ENCODE peak calls at places on chromosomes 11 and 22, in five cellular contexts. One of them, this sample, is unnamed.

GRCh38 chr11:120108154-120108784 is 29.6 kb downstream of the TRIM29 start:
- DNase-seq in T-helper 1 cell: no peak
- DNase-seq in AML-193: peak
- DNase-seq in GOT3: no peak
- DNase-seq in AG04450: peak
- DNase-seq in this sample: peak

GRCh38 chr11:2314525-2315394 is 12.9 kb downstream of the TSPAN32 start:
- DNase-seq in GOT3: no peak
- DNase-seq in T-helper 1 cell: no peak
- DNase-seq in AG04450: peak
- DNase-seq in AML-193: no peak
- DNase-seq in this sample: no peak

GRCh38 chr11:92087916-92088537 is 136.6 kb upstream of the FAT3 start:
- DNase-seq in AG04450: no peak
- DNase-seq in T-helper 1 cell: no peak
- DNase-seq in GOT3: no peak
- DNase-seq in AML-193: no peak
- DNase-seq in this sample: no peak

GRCh38 chr11:74577624-74578396 is 14.6 kb upstream of the POLD3 start:
- DNase-seq in AG04450: no peak
- DNase-seq in GOT3: no peak
- DNase-seq in T-helper 1 cell: no peak
- DNase-seq in AML-193: no peak
- DNase-seq in this sample: no peak

GRCh38 chr11:113023228-113023627 is 62.0 kb downstream of the NCAM1 start:
- DNase-seq in AML-193: no peak
- DNase-seq in AG04450: no peak
- DNase-seq in T-helper 1 cell: no peak
- DNase-seq in GOT3: no peak
- DNase-seq in this sample: no peak

GRCh38 chr11:3225159-3225758 is 6.6 kb upstream of the MRGPRG start:
- DNase-seq in AG04450: no peak
- DNase-seq in GOT3: no peak
- DNase-seq in AML-193: no peak
- DNase-seq in T-helper 1 cell: no peak
- DNase-seq in this sample: no peak

GRCh38 chr11:112425121-112425520 is 164.5 kb upstream of the PLET1 start:
- DNase-seq in AG04450: no peak
- DNase-seq in GOT3: no peak
- DNase-seq in AML-193: no peak
- DNase-seq in T-helper 1 cell: no peak
- DNase-seq in this sample: no peak

GRCh38 chr11:119970566-119970965 is 167.3 kb downstream of the TRIM29 start:
- DNase-seq in GOT3: no peak
- DNase-seq in AML-193: no peak
- DNase-seq in AG04450: no peak
- DNase-seq in T-helper 1 cell: no peak
- DNase-seq in this sample: no peak

GRCh38 chr22:29325785-29326315 is 10.4 kb upstream of the RASL10A start:
- DNase-seq in AML-193: no peak
- DNase-seq in GOT3: no peak
- DNase-seq in AG04450: no peak
- DNase-seq in T-helper 1 cell: no peak
- DNase-seq in this sample: no peak

GRCh38 chr11:120775986-120776682 is 247.8 kb upstream of the TBCEL start:
- DNase-seq in T-helper 1 cell: no peak
- DNase-seq in GOT3: no peak
- DNase-seq in AML-193: no peak
- DNase-seq in AG04450: no peak
- DNase-seq in this sample: no peak

GRCh38 chr11:2563216-2564007 is 118.6 kb downstream of the KCNQ1 start:
- DNase-seq in GOT3: no peak
- DNase-seq in AG04450: no peak
- DNase-seq in AML-193: no peak
- DNase-seq in T-helper 1 cell: no peak
- DNase-seq in this sample: no peak

GRCh38 chr11:19777032-19777341 is 64.3 kb downstream of the NAV2 start:
- DNase-seq in AG04450: no peak
- DNase-seq in T-helper 1 cell: no peak
- DNase-seq in GOT3: no peak
- DNase-seq in AML-193: no peak
- DNase-seq in this sample: no peak

GRCh38 chr11:111403021-111403725 is 24.1 kb upstream of the POU2AF1 start:
- DNase-seq in GOT3: no peak
- DNase-seq in T-helper 1 cell: no peak
- DNase-seq in AG04450: no peak
- DNase-seq in AML-193: no peak
- DNase-seq in this sample: no peak

GRCh38 chr11:93512073-93512475 is 31.1 kb downstream of the SMCO4 start:
- DNase-seq in AML-193: no peak
- DNase-seq in AG04450: no peak
- DNase-seq in T-helper 1 cell: no peak
- DNase-seq in GOT3: no peak
- DNase-seq in this sample: no peak

GRCh38 chr11:110850846-110851245 is 138.6 kb upstream of the ARHGAP20 start:
- DNase-seq in T-helper 1 cell: no peak
- DNase-seq in AML-193: no peak
- DNase-seq in GOT3: no peak
- DNase-seq in AG04450: no peak
- DNase-seq in this sample: no peak

GRCh38 chr11:107916671-107917241 is 11.5 kb upstream of the RAB39A start:
- DNase-seq in T-helper 1 cell: no peak
- DNase-seq in AML-193: peak
- DNase-seq in AG04450: no peak
- DNase-seq in GOT3: no peak
- DNase-seq in this sample: no peak

GRCh38 chr22:41354979-41355378 is 26.8 kb upstream of the TEF start:
- DNase-seq in GOT3: no peak
- DNase-seq in T-helper 1 cell: no peak
- DNase-seq in AML-193: no peak
- DNase-seq in AG04450: no peak
- DNase-seq in this sample: no peak

GRCh38 chr11:33897761-33898403 is 6.0 kb upstream of the LMO2 start:
- DNase-seq in AG04450: no peak
- DNase-seq in T-helper 1 cell: no peak
- DNase-seq in AML-193: no peak
- DNase-seq in GOT3: no peak
- DNase-seq in this sample: no peak

GRCh38 chr11:20438637-20439036 is 51.1 kb downstream of the PRMT3 start:
- DNase-seq in T-helper 1 cell: no peak
- DNase-seq in AML-193: no peak
- DNase-seq in GOT3: no peak
- DNase-seq in AG04450: no peak
- DNase-seq in this sample: no peak

GRCh38 chr11:62401781-62402180 is 17.1 kb upstream of the SCGB1A1 start:
- DNase-seq in T-helper 1 cell: no peak
- DNase-seq in AML-193: no peak
- DNase-seq in GOT3: no peak
- DNase-seq in AG04450: no peak
- DNase-seq in this sample: no peak

GRCh38 chr11:125955856-125956255 is 10.0 kb downstream of the VSIG10L2 start:
- DNase-seq in AG04450: no peak
- DNase-seq in AML-193: no peak
- DNase-seq in GOT3: no peak
- DNase-seq in T-helper 1 cell: no peak
- DNase-seq in this sample: no peak

GRCh38 chr22:36197065-36197440 is 4.6 kb downstream of the APOL4 start:
- DNase-seq in AML-193: no peak
- DNase-seq in T-helper 1 cell: no peak
- DNase-seq in AG04450: no peak
- DNase-seq in GOT3: no peak
- DNase-seq in this sample: no peak

GRCh38 chr11:65043881-65044501 is 3.0 kb downstream of the SAC3D1 start:
- DNase-seq in T-helper 1 cell: no peak
- DNase-seq in AML-193: peak
- DNase-seq in AG04450: no peak
- DNase-seq in GOT3: no peak
- DNase-seq in this sample: no peak

This sample was measured in immature natural killer cell.